ENCODE peak calls at places on chromosome 21, in six cellular contexts. U is stomach; J is brain microvascular endothelial cell; A is activated T-helper 1 cell treated with Interleukin-2 at 50 U/mL for 16 hours; N is stimulated activated CD4-positive, alpha-beta T cell treated with anti-CD3 and anti-CD28 coated beads, Interleukin-12 subunit alpha, Interleukin-12 subunit beta, amount 100 ng/mL, for 48 hours; L is effector memory CD4-positive, alpha-beta T cell. R is an unnamed sample.

GRCh38 chr21:40837456-40837855 is 9.5 kb downstream of the DSCAM start:
- DNase-seq in U (no peak), J (no peak), A (no peak), N (no peak), L (no peak), R (no peak)

GRCh38 chr21:28299946-28300345 is 692.7 kb downstream of the LTN1 start:
- DNase-seq in U (no peak), J (no peak), A (no peak), N (no peak), L (no peak), R (no peak)

GRCh38 chr21:33362044-33362555 is 37.3 kb downstream of the IFNAR1 start:
- DNase-seq in U (peak; percentile 50), J (no peak), A (peak; percentile 52), N (no peak), L (peak; percentile 67), R (peak; percentile 85)

GRCh38 chr21:45409466-45410150 is 4.6 kb downstream of the COL18A1 start:
- DNase-seq in U (no peak), J (no peak), A (no peak), N (no peak), L (no peak), R (no peak)

GRCh38 chr21:44263768-44264167 is 2.1 kb upstream of the DNMT3L start:
- DNase-seq in U (no peak), J (no peak), A (no peak), N (no peak), L (no peak), R (no peak)

GRCh38 chr21:37682908-37683307 is 233.3 kb downstream of the KCNJ6 start:
- DNase-seq in U (no peak), J (no peak), A (no peak), N (no peak), L (no peak), R (no peak)

GRCh38 chr21:37683396-37684114 is 232.7 kb downstream of the KCNJ6 start:
- DNase-seq in U (no peak), J (no peak), A (no peak), N (no peak), L (no peak), R (no peak)

GRCh38 chr21:45335151-45335760 is 47.6 kb upstream of the POFUT2 start:
- DNase-seq in U (no peak), J (no peak), A (no peak), N (no peak), L (no peak), R (no peak)

GRCh38 chr21:16794944-16795343 is 717.9 kb upstream of the CXADR start:
- DNase-seq in U (no peak), J (peak; percentile 97), A (no peak), N (no peak), L (no peak), R (no peak)

GRCh38 chr21:28427356-28428022 is 565.2 kb downstream of the LTN1 start:
- DNase-seq in U (no peak), J (no peak), A (no peak), N (no peak), L (no peak), R (no peak)

R was measured in SHP77 treated with DMSO at 0.1 percent for 48 hours.